ENCODE peak calls at places on chromosome X, in nine cellular contexts. A is HCT116; B is stimulated activated CD8-positive, alpha-beta memory T cell treated with anti-CD3 and anti-CD28 coated beads, Interleukin-15, amount 100 ng/mL, for 4 hours; S is T-helper 2 cell; T is anterior cingulate cortex; X is fibroblast of pulmonary artery; D is cardiac muscle cell; L is Caco-2; P is pancreas. O is an unnamed sample.

GRCh38 chrX:154733072-154733425 is 17.8 kb downstream of the GAB3 start:
- DNase-seq in A (no peak), B (no peak), S (peak), T (no peak), X (no peak), D (no peak), L (no peak), P (no peak), O (no peak)

GRCh38 chrX:84724576-84724975 is 222.3 kb upstream of the HDX start:
- DNase-seq in A (no peak), B (no peak), S (no peak), T (no peak), X (no peak), D (no peak), L (no peak), P (no peak), O (no peak)

GRCh38 chrX:138765061-138765460 is 53.5 kb upstream of the FGF13 start:
- DNase-seq in A (no peak), B (no peak), S (no peak), T (no peak), X (no peak), D (no peak), L (no peak), P (no peak), O (no peak)

GRCh38 chrX:13119386-13119785 is 75.0 kb upstream of the FAM9C start:
- DNase-seq in A (no peak), B (no peak), S (no peak), T (no peak), X (peak), D (no peak), L (no peak), P (no peak), O (peak)

GRCh38 chrX:63560601-63561218 is 209.6 kb upstream of the SPIN4 start:
- DNase-seq in A (peak), B (peak), S (peak), T (peak), X (peak), D (peak), L (peak), P (peak), O (peak)

GRCh38 chrX:12949927-12950656 is 24.8 kb upstream of the TMSB4X start:
- DNase-seq in A (no peak), B (peak), S (peak), T (peak), X (peak), D (no peak), L (no peak), P (peak), O (peak)

GRCh38 chrX:136906921-136907510 is 26.5 kb upstream of the RBMX start:
- DNase-seq in A (no peak), B (no peak), S (no peak), T (no peak), X (no peak), D (no peak), L (no peak), P (no peak), O (no peak)

GRCh38 chrX:120358687-120359086 is 3.2 kb upstream of the ATP1B4 start:
- DNase-seq in A (no peak), B (no peak), S (no peak), T (peak), X (no peak), D (no peak), L (no peak), P (no peak), O (peak)

GRCh38 chrX:107826286-107827136 is 845 bp downstream of the MID2 start:
- DNase-seq in A (no peak), B (no peak), S (peak), T (peak), X (peak), D (peak), L (peak), P (peak), O (peak)

GRCh38 chrX:110284159-110284558 is 33.7 kb downstream of the AMMECR1 start:
- DNase-seq in A (no peak), B (no peak), S (no peak), T (no peak), X (peak), D (no peak), L (no peak), P (no peak), O (peak)

GRCh38 chrX:48476919-48477318 is 920 bp downstream of the FTSJ1 start:
- DNase-seq in A (no peak), B (no peak), S (no peak), T (no peak), X (no peak), D (no peak), L (no peak), P (no peak), O (no peak)

GRCh38 chrX:100645106-100645505 is 1.1 kb downstream of the SRPX2 start:
- DNase-seq in A (no peak), B (no peak), S (no peak), T (no peak), X (peak), D (no peak), L (no peak), P (no peak), O (no peak)

GRCh38 chrX:8841911-8842310 is 40.7 kb upstream of the FAM9A start:
- DNase-seq in A (no peak), B (no peak), S (no peak), T (no peak), X (no peak), D (no peak), L (no peak), P (no peak), O (no peak)

GRCh38 chrX:153455571-153455970 is 9.7 kb upstream of the TREX2 start:
- DNase-seq in A (no peak), B (no peak), S (no peak), T (no peak), X (no peak), D (no peak), L (no peak), P (no peak), O (no peak)

GRCh38 chrX:13235930-13236329 is 83.9 kb downstream of the ATXN3L start:
- DNase-seq in A (no peak), B (no peak), S (no peak), T (no peak), X (no peak), D (peak), L (no peak), P (no peak), O (no peak)

GRCh38 chrX:19852014-19853005 is 35.1 kb downstream of the SH3KBP1 start:
- DNase-seq in A (no peak), B (no peak), S (no peak), T (no peak), X (peak), D (no peak), L (no peak), P (no peak), O (peak)

GRCh38 chrX:115460565-115460888 is 100.4 kb upstream of the PLS3 start:
- DNase-seq in A (no peak), B (no peak), S (no peak), T (no peak), X (peak), D (no peak), L (no peak), P (no peak), O (no peak)

O was measured in RKO.